ENCODE peak calls at places on chromosomes 4 and X, in nine cellular contexts. U is body of pancreas; B is tibial artery; P is transverse colon; X is spleen; W is endodermal cell; H is WERI-Rb-1; C is tibial nerve; T is CD8-positive, alpha-beta memory T cell. G is an unnamed sample. For H3K36me3, the result is how much of the 10 kb centered on the place peaks cover.

GRCh38 chr4:186144180-186144579 is 39.7 kb downstream of the FAM149A start:
- DNase-seq in U (peak), B (no peak), P (peak), X (no peak), W (no peak), H (peak), C (no peak), T (no peak), G (no peak)

GRCh38 chrX:107324493-107325310 is 118.3 kb downstream of the DNAAF6 start:
- DNase-seq in U (no peak), B (no peak), P (no peak), X (peak), W (peak), H (peak), C (no peak), T (no peak), G (peak)

GRCh38 chrX:110259065-110259559 is 58.8 kb downstream of the AMMECR1 start:
- DNase-seq in U (no peak), B (no peak), P (no peak), X (no peak), W (no peak), H (no peak), C (no peak), T (no peak), G (peak)

GRCh38 chr4:95531141-95531540 is 17.6 kb downstream of the UNC5C start:
- DNase-seq in U (no peak), B (no peak), P (no peak), X (no peak), W (no peak), H (no peak), C (no peak), T (no peak), G (no peak)

GRCh38 chr4:165537028-165537648 is 158.3 kb downstream of the CPE start:
- DNase-seq in U (no peak), B (no peak), P (no peak), X (no peak), W (no peak), H (peak), C (peak), T (no peak), G (no peak)

GRCh38 chrX:150967786-150968185 is 15.3 kb upstream of the HMGB3 start:
- DNase-seq in U (no peak), B (no peak), P (peak), X (no peak), W (no peak), H (no peak), C (no peak), T (no peak), G (no peak)

GRCh38 chr4:26624042-26624441 is 40.2 kb downstream of the TBC1D19 start:
- DNase-seq in U (no peak), B (no peak), P (no peak), X (no peak), W (no peak), H (no peak), C (no peak), T (no peak), G (no peak)

GRCh38 chrX:71542411-71542810 is 9.5 kb downstream of the OGT start:
- DNase-seq in U (no peak), B (no peak), P (no peak), X (no peak), W (no peak), H (no peak), C (no peak), T (no peak), G (no peak)

GRCh38 chr4:164571593-164572385 is 182.1 kb upstream of the SMIM31 start:
- DNase-seq in U (no peak), B (no peak), P (no peak), X (no peak), W (peak), H (no peak), C (no peak), T (no peak), G (no peak)

DNA sequence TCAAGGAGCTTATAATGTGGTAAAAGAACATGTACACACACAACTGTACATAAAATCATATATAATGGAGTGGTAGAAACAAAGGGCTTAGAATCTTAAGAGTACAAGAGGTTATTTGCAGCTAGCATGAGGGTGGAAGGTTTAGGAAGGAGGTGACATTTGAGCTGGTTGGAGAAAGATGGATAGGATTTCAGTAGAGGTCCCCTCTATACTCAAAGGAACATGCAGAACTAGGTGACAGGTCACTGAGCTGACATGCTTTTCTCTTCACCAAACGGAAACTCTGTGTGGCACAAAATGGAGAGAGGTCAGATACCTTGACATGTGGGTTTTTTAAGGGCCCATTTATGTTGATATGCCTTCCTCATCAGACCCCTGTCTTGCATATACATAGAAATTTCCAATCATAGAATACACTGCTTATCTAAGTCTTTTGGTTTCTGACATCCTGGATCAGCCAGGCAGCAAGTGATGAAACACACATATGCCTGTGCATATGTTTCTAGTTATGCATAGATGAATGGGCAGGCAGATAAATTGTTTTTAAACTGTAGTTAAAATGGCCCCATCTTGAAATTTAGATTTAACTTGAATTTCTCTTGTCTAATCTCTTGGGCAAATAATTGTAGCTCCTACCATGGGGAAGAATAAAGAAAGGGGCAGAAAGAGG is 29.3 kb downstream of the CLCN5 start:
- DNase-seq in U (no peak), B (no peak), P (no peak), X (no peak), W (no peak), H (no peak), C (no peak), T (no peak), G (no peak)
- H3K27ac ChIP-seq in U (no peak), B (no peak), P (no peak), X (no peak), W (no peak), H (no peak), C (no peak), T (no peak), G (no peak)

GRCh38 chr4:138897818-138898226 is 117.8 kb upstream of the NOCT start:
- DNase-seq in U (no peak), B (no peak), P (no peak), X (no peak), W (no peak), H (no peak), C (no peak), T (no peak), G (no peak)
- H3K4me3 ChIP-seq in U (no peak), B (no peak), P (no peak), X (no peak), W (peak), H (peak), C (no peak), T (no peak), G (no peak)

GRCh38 chr4:168993724-168994510 is 16.1 kb downstream of the CBR4 start:
- DNase-seq in U (no peak), B (no peak), P (no peak), X (no peak), W (no peak), H (peak), C (no peak), T (no peak), G (no peak)
- H3K36me3 ChIP-seq in U (under half), B (under half), P (under half), X (half or more), W (half or more), H (under half), C (under half), T (under half), G (under half)

GRCh38 chr4:183908284-183908683 is 3.2 kb downstream of the STOX2 start:
- DNase-seq in U (no peak), B (no peak), P (no peak), X (no peak), W (no peak), H (no peak), C (no peak), T (no peak), G (no peak)

GRCh38 chr4:183905081-183905592 is at the start of gene STOX2:
- DNase-seq in U (peak), B (peak), P (peak), X (peak), W (peak), H (peak), C (peak), T (no peak), G (no peak)

GRCh38 chr4:183906736-183907651 is 1.9 kb downstream of the STOX2 start:
- DNase-seq in U (peak), B (no peak), P (no peak), X (no peak), W (peak), H (peak), C (no peak), T (no peak), G (no peak)

GRCh38 chr4:183906486-183906735 is 1.3 kb downstream of the STOX2 start:
- DNase-seq in U (peak), B (no peak), P (no peak), X (no peak), W (peak), H (no peak), C (no peak), T (no peak), G (no peak)

DNA sequence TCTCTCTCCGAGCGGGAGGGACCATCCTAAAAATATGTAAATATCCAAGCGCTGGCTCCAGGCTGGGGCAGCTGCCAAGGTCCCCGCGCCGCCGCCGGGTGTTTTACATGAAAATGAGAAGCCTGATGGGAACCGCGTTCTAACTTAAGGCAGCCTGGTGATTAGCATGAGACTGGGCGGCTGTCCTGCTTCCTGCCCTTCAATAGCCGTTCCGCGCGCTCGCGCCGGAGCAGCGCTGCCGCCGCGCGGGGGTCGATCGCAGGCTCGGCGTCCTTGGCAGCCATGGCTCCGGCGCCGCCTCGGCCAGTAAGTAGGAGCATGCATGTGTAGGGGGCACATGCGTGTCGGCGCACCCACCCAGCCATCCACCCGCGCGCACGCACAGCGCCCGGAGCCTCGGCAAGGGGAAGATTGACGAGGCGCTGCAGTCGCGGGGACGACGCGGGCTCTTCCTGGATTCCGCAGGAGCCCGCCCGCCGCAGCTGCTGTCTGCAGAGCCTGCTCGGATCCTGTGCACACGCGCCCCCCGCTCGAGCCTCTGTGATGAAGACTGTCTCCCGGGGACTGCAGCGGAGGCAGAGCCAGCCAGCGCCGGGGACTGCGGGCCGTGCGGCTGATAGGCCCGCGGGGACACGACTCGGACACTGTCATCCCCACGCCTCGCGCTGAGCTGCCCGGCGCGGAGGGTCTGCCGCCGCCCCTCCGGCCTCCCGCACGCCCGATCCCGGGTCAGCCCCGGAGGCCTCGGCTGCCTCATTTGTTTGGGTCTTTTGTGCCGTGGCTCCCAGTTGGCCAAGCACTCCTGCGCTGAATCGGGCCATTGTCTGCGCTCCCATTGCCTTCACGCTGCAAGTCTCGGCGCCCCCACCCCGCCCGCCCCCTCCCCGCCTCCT is 732 bp downstream of the STOX2 start:
- DNase-seq in U (peak), B (no peak), P (peak), X (no peak), W (peak), H (peak), C (peak), T (no peak), G (peak)
- H3K27ac ChIP-seq in U (peak), B (peak), P (peak), X (peak), W (peak), H (no peak), C (peak), T (no peak), G (no peak)

DNA sequence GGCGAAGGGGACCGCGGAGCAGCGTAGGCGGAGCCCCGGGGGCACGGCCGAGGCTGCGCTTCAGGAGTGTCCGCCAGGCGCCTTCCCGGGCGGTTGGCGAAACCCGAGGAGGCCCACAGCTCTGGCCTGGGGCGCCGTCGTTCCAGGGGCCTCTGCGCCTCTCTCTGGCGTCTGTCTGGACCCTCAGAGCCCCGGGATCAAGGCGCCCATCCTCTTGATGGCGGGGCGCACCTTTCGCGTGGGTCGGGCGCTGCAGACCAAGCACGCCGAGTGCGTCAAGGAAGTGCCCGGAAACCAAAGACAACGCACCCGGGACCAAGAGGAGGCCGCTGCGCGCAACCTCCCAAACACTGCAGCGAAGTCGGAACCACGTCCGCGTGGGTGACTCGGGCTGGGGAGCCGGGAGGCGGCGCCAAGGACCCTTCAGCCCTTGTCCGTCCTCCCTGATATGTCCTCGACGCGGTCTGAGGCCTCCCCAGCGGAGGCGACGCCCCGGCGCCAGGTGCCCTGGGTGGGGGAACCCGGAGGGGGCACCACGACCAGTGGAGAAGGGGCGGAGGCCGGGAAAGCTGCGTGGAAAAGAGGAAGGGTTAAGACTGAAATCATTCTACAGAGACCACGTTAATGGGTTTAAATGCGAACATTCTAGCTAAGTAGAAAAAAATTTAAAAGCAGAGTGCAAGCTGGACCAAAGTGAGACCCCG is 9.9 kb downstream of the HMX1 start:
- DNase-seq in U (no peak), B (no peak), P (no peak), X (no peak), W (peak), H (no peak), C (no peak), T (no peak), G (no peak)
- H3K4me3 ChIP-seq in U (no peak), B (no peak), P (no peak), X (no peak), W (peak), H (no peak), C (no peak), T (no peak), G (no peak)

GRCh38 chr4:77802406-77802805 is 16.8 kb downstream of the CNOT6L start:
- DNase-seq in U (no peak), B (no peak), P (no peak), X (no peak), W (no peak), H (no peak), C (no peak), T (no peak), G (no peak)

GRCh38 chr4:77801260-77801608 is 17.9 kb downstream of the CNOT6L start:
- DNase-seq in U (no peak), B (no peak), P (no peak), X (no peak), W (no peak), H (no peak), C (no peak), T (no peak), G (peak)

GRCh38 chr4:77800483-77801259 is 18.5 kb downstream of the CNOT6L start:
- DNase-seq in U (no peak), B (no peak), P (no peak), X (no peak), W (no peak), H (no peak), C (no peak), T (no peak), G (no peak)

GRCh38 chr4:77798385-77798784 is 20.8 kb downstream of the CNOT6L start:
- DNase-seq in U (no peak), B (no peak), P (no peak), X (no peak), W (no peak), H (no peak), C (no peak), T (no peak), G (no peak)

GRCh38 chr4:77800077-77800476 is 19.1 kb downstream of the CNOT6L start:
- DNase-seq in U (no peak), B (no peak), P (no peak), X (no peak), W (no peak), H (no peak), C (no peak), T (no peak), G (no peak)
- H3K36me3 ChIP-seq in U (under half), B (under half), P (under half), X (under half), W (under half), H (under half), C (under half), T (under half), G (under half)

GRCh38 chrX:54292755-54293154 is 65.1 kb downstream of the WNK3 start:
- DNase-seq in U (no peak), B (no peak), P (no peak), X (no peak), W (no peak), H (no peak), C (no peak), T (no peak), G (no peak)
- H3K27ac ChIP-seq in U (no peak), B (no peak), P (no peak), X (no peak), W (no peak), H (no peak), C (no peak), T (no peak), G (no peak)